ENCODE peak calls at places on chromosomes 4 and X, in nine cellular contexts. One of them, this sample, is unnamed.

GRCh38 chrX:136246201-136246600 is 5.0 kb downstream of the MAP7D3 start:
- DNase-seq in GM12892: no peak
- DNase-seq in mucosa of gallbladder: no peak
- DNase-seq in T follicular helper cell: no peak
- DNase-seq in GM20000: no peak
- DNase-seq in HEK293T: no peak
- DNase-seq in lung: no peak
- DNase-seq in NAMALWA: no peak
- DNase-seq in fibroblast of mammary gland: no peak
- DNase-seq in this sample: no peak

GRCh38 chr4:141350122-141350904 is 129.6 kb downstream of the ZNF330 start:
- DNase-seq in GM12892: no peak
- DNase-seq in mucosa of gallbladder: peak
- DNase-seq in T follicular helper cell: no peak
- DNase-seq in GM20000: no peak
- DNase-seq in HEK293T: no peak
- DNase-seq in lung: no peak
- DNase-seq in NAMALWA: no peak
- DNase-seq in fibroblast of mammary gland: peak
- DNase-seq in this sample: no peak

GRCh38 chr4:37661643-37662221 is 24.4 kb downstream of the RELL1 start:
- DNase-seq in GM12892: no peak
- DNase-seq in mucosa of gallbladder: no peak
- DNase-seq in T follicular helper cell: no peak
- DNase-seq in GM20000: no peak
- DNase-seq in HEK293T: no peak
- DNase-seq in lung: no peak
- DNase-seq in NAMALWA: no peak
- DNase-seq in fibroblast of mammary gland: peak
- DNase-seq in this sample: no peak

GRCh38 chrX:68878977-68879376 is 50.2 kb downstream of the EFNB1 start:
- DNase-seq in GM12892: no peak
- DNase-seq in mucosa of gallbladder: peak
- DNase-seq in T follicular helper cell: no peak
- DNase-seq in GM20000: no peak
- DNase-seq in HEK293T: no peak
- DNase-seq in lung: no peak
- DNase-seq in NAMALWA: no peak
- DNase-seq in fibroblast of mammary gland: no peak
- DNase-seq in this sample: no peak

GRCh38 chrX:131752493-131753198 is 208.8 kb downstream of the OR13H1 start:
- DNase-seq in GM12892: no peak
- DNase-seq in mucosa of gallbladder: peak
- DNase-seq in T follicular helper cell: peak
- DNase-seq in GM20000: no peak
- DNase-seq in HEK293T: no peak
- DNase-seq in lung: peak
- DNase-seq in NAMALWA: no peak
- DNase-seq in fibroblast of mammary gland: peak
- DNase-seq in this sample: no peak

GRCh38 chrX:150329282-150329681 is 33.8 kb upstream of the MAMLD1 start:
- DNase-seq in GM12892: no peak
- DNase-seq in mucosa of gallbladder: no peak
- DNase-seq in T follicular helper cell: no peak
- DNase-seq in GM20000: no peak
- DNase-seq in HEK293T: no peak
- DNase-seq in lung: no peak
- DNase-seq in NAMALWA: no peak
- DNase-seq in fibroblast of mammary gland: no peak
- DNase-seq in this sample: no peak

GRCh38 chr4:73098713-73099112 is 29.2 kb upstream of the COX18 start:
- DNase-seq in GM12892: no peak
- DNase-seq in mucosa of gallbladder: no peak
- DNase-seq in T follicular helper cell: no peak
- DNase-seq in GM20000: no peak
- DNase-seq in HEK293T: no peak
- DNase-seq in lung: no peak
- DNase-seq in NAMALWA: no peak
- DNase-seq in fibroblast of mammary gland: no peak
- DNase-seq in this sample: no peak

GRCh38 chrX:15336023-15336413 is 695 bp upstream of the PIGA start:
- DNase-seq in GM12892: no peak
- DNase-seq in mucosa of gallbladder: no peak
- DNase-seq in T follicular helper cell: peak
- DNase-seq in GM20000: peak
- DNase-seq in HEK293T: no peak
- DNase-seq in lung: no peak
- DNase-seq in NAMALWA: peak
- DNase-seq in fibroblast of mammary gland: peak
- DNase-seq in this sample: peak

GRCh38 chr4:47482326-47482725 is 2.7 kb upstream of the ATP10D start:
- DNase-seq in GM12892: no peak
- DNase-seq in mucosa of gallbladder: no peak
- DNase-seq in T follicular helper cell: no peak
- DNase-seq in GM20000: no peak
- DNase-seq in HEK293T: no peak
- DNase-seq in lung: no peak
- DNase-seq in NAMALWA: no peak
- DNase-seq in fibroblast of mammary gland: peak
- DNase-seq in this sample: no peak

GRCh38 chr4:76799718-76800117 is 98.2 kb downstream of the SOWAHB start:
- DNase-seq in GM12892: no peak
- DNase-seq in mucosa of gallbladder: no peak
- DNase-seq in T follicular helper cell: no peak
- DNase-seq in GM20000: no peak
- DNase-seq in HEK293T: no peak
- DNase-seq in lung: no peak
- DNase-seq in NAMALWA: no peak
- DNase-seq in fibroblast of mammary gland: no peak
- DNase-seq in this sample: no peak

GRCh38 chr4:165325732-165326512 is 1.5 kb upstream of the MSMO1 start:
- DNase-seq in GM12892: no peak
- DNase-seq in mucosa of gallbladder: no peak
- DNase-seq in T follicular helper cell: no peak
- DNase-seq in GM20000: no peak
- DNase-seq in HEK293T: no peak
- DNase-seq in lung: no peak
- DNase-seq in NAMALWA: peak
- DNase-seq in fibroblast of mammary gland: peak
- DNase-seq in this sample: no peak

GRCh38 chr4:77050962-77051361 is 24.8 kb downstream of the CCNI start:
- DNase-seq in GM12892: no peak
- DNase-seq in mucosa of gallbladder: no peak
- DNase-seq in T follicular helper cell: no peak
- DNase-seq in GM20000: no peak
- DNase-seq in HEK293T: no peak
- DNase-seq in lung: no peak
- DNase-seq in NAMALWA: no peak
- DNase-seq in fibroblast of mammary gland: no peak
- DNase-seq in this sample: no peak

GRCh38 chrX:68462653-68463052 is 29.4 kb upstream of the OPHN1 start:
- DNase-seq in GM12892: no peak
- DNase-seq in mucosa of gallbladder: no peak
- DNase-seq in T follicular helper cell: peak
- DNase-seq in GM20000: no peak
- DNase-seq in HEK293T: no peak
- DNase-seq in lung: no peak
- DNase-seq in NAMALWA: peak
- DNase-seq in fibroblast of mammary gland: peak
- DNase-seq in this sample: no peak

GRCh38 chr4:16120720-16121119 is 36.9 kb upstream of the PROM1 start:
- DNase-seq in GM12892: no peak
- DNase-seq in mucosa of gallbladder: no peak
- DNase-seq in T follicular helper cell: no peak
- DNase-seq in GM20000: peak
- DNase-seq in HEK293T: no peak
- DNase-seq in lung: no peak
- DNase-seq in NAMALWA: peak
- DNase-seq in fibroblast of mammary gland: peak
- DNase-seq in this sample: no peak

GRCh38 chr4:153440475-153440874 is 25.7 kb upstream of the TMEM131L start:
- DNase-seq in GM12892: no peak
- DNase-seq in mucosa of gallbladder: no peak
- DNase-seq in T follicular helper cell: no peak
- DNase-seq in GM20000: no peak
- DNase-seq in HEK293T: no peak
- DNase-seq in lung: no peak
- DNase-seq in NAMALWA: peak
- DNase-seq in fibroblast of mammary gland: no peak
- DNase-seq in this sample: no peak

GRCh38 chr4:54165011-54165410 is 64.1 kb upstream of the PDGFRA start:
- DNase-seq in GM12892: no peak
- DNase-seq in mucosa of gallbladder: no peak
- DNase-seq in T follicular helper cell: no peak
- DNase-seq in GM20000: no peak
- DNase-seq in HEK293T: no peak
- DNase-seq in lung: no peak
- DNase-seq in NAMALWA: no peak
- DNase-seq in fibroblast of mammary gland: no peak
- DNase-seq in this sample: no peak

GRCh38 chr4:105598044-105598443 is 45.6 kb downstream of the ARHGEF38 start:
- DNase-seq in GM12892: no peak
- DNase-seq in mucosa of gallbladder: peak
- DNase-seq in T follicular helper cell: no peak
- DNase-seq in GM20000: no peak
- DNase-seq in HEK293T: no peak
- DNase-seq in lung: no peak
- DNase-seq in NAMALWA: no peak
- DNase-seq in fibroblast of mammary gland: no peak
- DNase-seq in this sample: no peak

GRCh38 chr4:52837716-52838558 is 24.2 kb upstream of the RASL11B start:
- DNase-seq in GM12892: no peak
- DNase-seq in mucosa of gallbladder: no peak
- DNase-seq in T follicular helper cell: no peak
- DNase-seq in GM20000: no peak
- DNase-seq in HEK293T: no peak
- DNase-seq in lung: no peak
- DNase-seq in NAMALWA: no peak
- DNase-seq in fibroblast of mammary gland: peak
- DNase-seq in this sample: no peak

GRCh38 chrX:129039176-129039575 is 484.1 kb downstream of the SMARCA1 start:
- DNase-seq in GM12892: no peak
- DNase-seq in mucosa of gallbladder: no peak
- DNase-seq in T follicular helper cell: no peak
- DNase-seq in GM20000: no peak
- DNase-seq in HEK293T: no peak
- DNase-seq in lung: no peak
- DNase-seq in NAMALWA: no peak
- DNase-seq in fibroblast of mammary gland: no peak
- DNase-seq in this sample: no peak

GRCh38 chr4:142940614-142941013 is 94.5 kb upstream of the INPP4B start:
- DNase-seq in GM12892: no peak
- DNase-seq in mucosa of gallbladder: no peak
- DNase-seq in T follicular helper cell: no peak
- DNase-seq in GM20000: no peak
- DNase-seq in HEK293T: no peak
- DNase-seq in lung: no peak
- DNase-seq in NAMALWA: no peak
- DNase-seq in fibroblast of mammary gland: no peak
- DNase-seq in this sample: no peak

GRCh38 chrX:147962476-147962875 is 18.7 kb upstream of the FMR1NB start:
- DNase-seq in GM12892: no peak
- DNase-seq in mucosa of gallbladder: no peak
- DNase-seq in T follicular helper cell: no peak
- DNase-seq in GM20000: no peak
- DNase-seq in HEK293T: no peak
- DNase-seq in lung: no peak
- DNase-seq in NAMALWA: no peak
- DNase-seq in fibroblast of mammary gland: peak
- DNase-seq in this sample: no peak